ENCODE peak calls at places on chromosome 22, in six cellular contexts. Y is PC-3; S is left ventricle myocardium inferior; K is ovary; J is mucosa of descending colon; N is CD8-positive, alpha-beta T cell. I is an unnamed sample. For H3K4me1, the result is how much of the 10 kb centered on the place peaks cover.

GRCh38 chr22:42069801-42070516 is 653 bp downstream of the NAGA start:
- DNase-seq in K (peak), J (no peak), S (no peak), Y (no peak), N (no peak), I (no peak)

GRCh38 chr22:44391481-44392445 is 79.0 kb upstream of the SHISAL1 start:
- DNase-seq in K (peak), N (no peak), J (peak), Y (peak), S (peak), I (no peak)

GRCh38 chr22:46030241-46030880 is 53.4 kb upstream of the WNT7B start:
- DNase-seq in K (peak), N (no peak), J (peak), Y (no peak), S (peak), I (no peak)

GRCh38 chr22:41957941-41958556 is 6.1 kb downstream of the SMIM45 start:
- DNase-seq in J (peak), S (no peak), Y (no peak), N (no peak), K (no peak), I (no peak)

GRCh38 chr22:20552913-20553401 is 45.5 kb downstream of the MED15 start:
- DNase-seq in K (no peak), N (no peak), S (no peak), Y (no peak), J (no peak), I (no peak)

GRCh38 chr22:20442485-20443284 is 5.1 kb upstream of the SCARF2 start:
- DNase-seq in S (no peak), J (no peak), K (no peak), N (no peak), Y (no peak), I (no peak)

GRCh38 chr22:19174106-19175025 is 4.2 kb downstream of the SLC25A1 start:
- DNase-seq in N (no peak), S (no peak), K (no peak), J (no peak), Y (peak), I (peak)

GRCh38 chr22:39179401-39179827 is 26.9 kb upstream of the CBX7 start:
- DNase-seq in K (no peak), Y (no peak), J (no peak), N (no peak), S (no peak), I (no peak)

GRCh38 chr22:50326225-50326958 is 420 bp downstream of the DENND6B start:
- DNase-seq in N (no peak), Y (no peak), K (no peak), J (no peak), S (no peak), I (no peak)

GRCh38 chr22:36635483-36635882 is 68.1 kb downstream of the CACNG2 start:
- DNase-seq in S (no peak), K (no peak), Y (no peak), J (no peak), N (no peak), I (no peak)
- H3K4me1 ChIP-seq in S (under half), K (under half), Y (under half), J (under half), N (under half), I (under half)

GRCh38 chr22:23762866-23763578 is at the start of gene C22orf15:
- DNase-seq in N (no peak), Y (no peak), S (no peak), J (no peak), K (no peak), I (peak)

GRCh38 chr22:23764931-23765881 is 2.4 kb downstream of the C22orf15 start:
- DNase-seq in J (no peak), N (no peak), Y (no peak), S (no peak), K (no peak), I (no peak)

GRCh38 chr22:23767303-23767672 is 484 bp downstream of the CHCHD10 start:
- DNase-seq in Y (no peak), N (no peak), S (no peak), J (no peak), K (no peak), I (no peak)

GRCh38 chr22:23760056-23760455 is 2.7 kb upstream of the C22orf15 start:
- DNase-seq in S (no peak), Y (no peak), J (no peak), K (no peak), N (no peak), I (no peak)

DNA sequence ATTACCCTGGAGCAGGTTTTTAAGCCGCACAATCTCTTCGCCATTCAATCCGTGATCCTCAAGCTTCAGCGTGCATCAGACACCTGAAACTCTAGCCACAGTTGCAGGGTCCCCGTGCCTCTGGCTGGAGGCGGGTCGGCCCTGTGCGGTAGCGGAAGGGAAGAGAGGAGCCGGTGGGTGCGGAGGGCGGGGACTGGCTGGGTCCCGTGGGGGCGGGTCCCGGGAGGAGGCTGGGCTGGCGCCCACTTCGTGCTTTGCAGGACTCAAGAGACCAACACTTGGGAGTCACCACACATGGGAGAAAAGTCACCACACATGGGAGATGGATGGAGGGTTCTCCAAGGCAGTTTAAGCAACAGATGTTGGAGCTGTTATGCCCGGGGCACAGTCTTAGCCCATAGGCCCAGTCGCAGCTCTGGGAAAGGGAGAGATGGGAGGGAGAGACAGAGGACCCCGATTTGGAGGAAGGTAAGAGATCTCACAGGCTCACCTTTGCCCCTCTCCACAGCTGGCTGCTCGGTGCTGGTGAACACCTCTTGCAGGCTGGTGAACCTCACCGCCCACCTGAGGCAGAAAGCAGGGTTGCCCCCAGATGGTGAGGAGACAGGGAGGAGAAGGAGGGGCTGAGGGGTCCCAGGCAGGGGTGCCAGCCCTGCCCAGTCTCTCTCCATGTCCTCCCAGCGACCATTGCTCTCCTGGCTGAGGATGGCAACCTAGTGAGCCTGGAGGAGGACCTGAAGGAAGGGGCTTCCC is 965 bp downstream of the C22orf15 start:
- DNase-seq in Y (no peak), S (no peak), K (no peak), J (peak), N (no peak), I (no peak)
- H3K4me3 ChIP-seq in Y (no peak), S (peak), K (no peak), J (no peak), N (peak), I (no peak)

GRCh38 chr22:37298748-37299495 is 16.6 kb downstream of the CYTH4 start:
- DNase-seq in S (no peak), K (no peak), J (no peak), N (no peak), Y (no peak), I (no peak)
- H3K4me1 ChIP-seq in S (under half), K (under half), J (under half), N (half or more), Y (under half), I (under half)

DNA sequence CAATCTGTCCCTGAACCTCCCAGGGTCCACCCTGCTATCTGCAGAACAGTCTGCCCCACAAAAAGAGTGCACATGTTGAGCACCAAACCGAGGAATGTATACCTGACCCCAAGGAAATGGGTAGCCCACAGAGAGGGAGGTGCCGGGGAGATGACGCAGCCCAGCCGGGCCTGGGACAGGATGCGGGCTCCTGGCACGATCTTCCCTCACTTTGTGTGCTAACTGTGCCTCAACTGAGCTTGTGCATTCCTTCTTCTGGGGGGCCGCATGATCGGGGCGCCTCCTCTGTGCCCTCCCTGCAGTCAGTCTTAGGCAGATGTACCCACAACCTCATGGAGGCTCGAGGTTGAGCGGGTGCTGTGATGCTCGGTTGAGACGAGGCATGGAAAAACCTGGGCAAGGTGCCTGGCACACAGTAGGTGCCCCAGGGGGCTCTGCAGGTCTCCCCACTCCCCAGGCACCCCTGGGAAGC is 2.4 kb downstream of the GAS2L1 start:
- DNase-seq in K (no peak), J (no peak), N (no peak), S (no peak), Y (peak), I (peak)
- H3K4me3 ChIP-seq in K (no peak), J (no peak), N (no peak), S (peak), Y (peak), I (no peak)

DNA sequence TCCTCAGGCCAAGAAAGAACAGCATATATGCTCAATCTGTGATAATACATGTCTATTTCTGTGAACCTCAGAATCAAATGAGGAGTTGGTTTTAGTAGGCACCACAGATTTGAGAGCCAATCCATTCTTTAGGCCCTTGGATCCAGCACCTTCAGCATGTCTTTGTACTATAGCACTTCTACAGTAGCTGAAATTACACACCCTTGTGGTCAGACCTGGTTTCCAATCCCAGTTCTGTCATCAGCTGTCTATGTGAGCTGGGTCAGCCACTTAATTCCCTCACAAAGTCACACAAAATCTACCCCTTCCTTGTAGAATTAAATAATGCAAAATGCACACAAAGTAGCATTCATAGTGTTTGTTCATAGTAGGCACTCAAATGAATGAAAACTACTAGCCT is 381.3 kb upstream of the LARGE1 start:
- DNase-seq in N (no peak), K (no peak), J (no peak), Y (no peak), S (no peak), I (no peak)
- H3K4me1 ChIP-seq in N (under half), K (under half), J (under half), Y (under half), S (under half), I (under half)

GRCh38 chr22:36369922-36370781 is 17.6 kb downstream of the MYH9 start:
- DNase-seq in N (no peak), S (peak), J (peak), Y (no peak), K (peak), I (peak)
- H3K4me3 ChIP-seq in N (peak), S (peak), J (no peak), Y (no peak), K (peak), I (no peak)

GRCh38 chr22:21860640-21861039 is 6.8 kb downstream of the MAPK1 start:
- DNase-seq in Y (no peak), S (no peak), J (no peak), K (no peak), N (no peak), I (no peak)

GRCh38 chr22:21857501-21857914 is 9.9 kb downstream of the MAPK1 start:
- DNase-seq in K (no peak), N (no peak), Y (no peak), S (no peak), J (no peak), I (no peak)

GRCh38 chr22:21856868-21857267 is 10.6 kb downstream of the MAPK1 start:
- DNase-seq in Y (no peak), J (no peak), K (no peak), S (no peak), N (no peak), I (no peak)

GRCh38 chr22:21856197-21856596 is 11.2 kb downstream of the MAPK1 start:
- DNase-seq in K (no peak), N (no peak), J (no peak), Y (no peak), S (no peak), I (no peak)

DNA sequence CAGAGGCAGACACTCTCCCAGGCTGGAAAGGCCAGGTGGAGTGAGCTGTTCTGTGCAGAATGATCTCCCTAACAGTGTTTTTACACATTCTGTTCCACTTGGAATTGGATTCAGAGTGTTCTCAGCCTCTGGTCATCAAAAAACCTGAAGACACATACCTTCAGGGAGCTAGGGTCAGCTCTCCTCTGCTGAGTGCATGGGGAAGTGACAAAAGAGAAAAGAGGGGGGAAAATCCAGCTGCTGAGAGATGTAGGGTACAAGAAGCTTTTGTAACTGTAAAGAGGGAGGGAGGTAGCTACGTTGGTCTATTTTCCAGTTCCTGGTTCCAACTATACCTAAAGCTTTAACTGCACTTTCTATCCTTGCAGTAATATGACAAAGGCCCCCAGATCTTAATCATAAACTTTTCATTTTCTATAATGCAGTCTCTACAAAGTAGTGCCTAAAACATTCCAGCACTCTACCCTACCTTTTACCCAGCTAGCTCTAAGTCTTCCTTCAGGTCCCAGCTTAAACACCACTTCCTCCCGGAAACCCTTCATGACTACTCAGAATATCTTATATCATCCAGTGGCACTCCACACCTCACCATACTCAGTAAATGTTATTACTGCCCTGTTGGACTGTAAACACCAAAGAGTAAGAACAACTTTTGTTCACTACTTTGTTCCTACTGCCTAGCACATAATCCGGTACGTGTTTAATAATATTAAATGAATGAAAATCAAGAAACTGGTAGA is 9.2 kb downstream of the MAPK1 start:
- DNase-seq in Y (no peak), K (no peak), S (no peak), J (no peak), N (no peak), I (no peak)
- H3K4me1 ChIP-seq in Y (under half), K (under half), S (half or more), J (under half), N (half or more), I (under half)

DNA sequence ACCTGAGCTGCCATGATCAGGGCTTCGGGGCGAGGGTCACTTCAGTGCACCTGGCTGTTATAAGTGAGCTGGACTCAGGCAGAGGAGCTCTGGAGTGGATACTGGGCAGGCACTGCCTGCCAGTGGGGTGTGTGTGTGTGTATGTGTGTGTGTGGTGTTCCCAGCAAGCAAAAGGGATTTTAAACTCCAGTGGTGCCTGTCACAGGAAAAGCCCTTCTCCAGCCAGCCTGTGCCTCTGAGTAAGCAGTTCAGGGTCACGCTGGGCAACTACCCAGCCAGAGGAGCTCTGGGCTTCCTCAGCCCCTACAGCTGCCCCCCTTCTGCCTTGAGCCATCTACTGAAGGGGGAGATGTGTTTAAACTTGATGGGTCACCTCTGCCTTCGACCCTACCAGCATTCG is 109.0 kb downstream of the OSBP2 start:
- DNase-seq in Y (no peak), S (no peak), N (no peak), K (no peak), J (no peak), I (no peak)
- H3K4me3 ChIP-seq in Y (peak), S (no peak), N (no peak), K (no peak), J (no peak), I (no peak)

I was measured in SJSA1.